ENCODE peak calls at places on chromosomes 11 and 22, in nine cellular contexts. L, Q, B, K, E, G, A, Y and O are unnamed samples.

GRCh38 chr11:130631119-130631518 is 182.7 kb downstream of the ADAMTS15 start:
- DNase-seq in L (peak; percentile 70), Q (no peak), B (no peak), K (no peak), E (no peak), G (peak; percentile 95), A (no peak), Y (peak; percentile 95), O (no peak)

GRCh38 chr11:17686185-17686980 is 33.0 kb upstream of the MYOD1 start:
- DNase-seq in L (no peak), Q (no peak), B (no peak), K (no peak), E (no peak), G (no peak), A (no peak), Y (no peak), O (no peak)

GRCh38 chr11:3905080-3905953 is 49.9 kb downstream of the STIM1 start:
- DNase-seq in L (peak; percentile 76), Q (peak; percentile 12), B (peak; percentile 38), K (no peak), E (no peak), G (peak; percentile 97), A (no peak), Y (peak; percentile 76), O (no peak)

GRCh38 chr11:62428871-62429601 is 10.2 kb downstream of the SCGB1A1 start:
- DNase-seq in L (no peak), Q (no peak), B (no peak), K (no peak), E (no peak), G (no peak), A (no peak), Y (no peak), O (no peak)

GRCh38 chr11:12696911-12697581 is 22.8 kb downstream of the TEAD1 start:
- DNase-seq in L (no peak), Q (no peak), B (no peak), K (no peak), E (no peak), G (peak; percentile 83), A (no peak), Y (no peak), O (no peak)

GRCh38 chr11:130785376-130786110 is 130.7 kb downstream of the SNX19 start:
- DNase-seq in L (peak; percentile 30), Q (no peak), B (no peak), K (no peak), E (no peak), G (peak; percentile 54), A (no peak), Y (peak; percentile 77), O (no peak)

GRCh38 chr11:21556936-21557335 is 635.9 kb upstream of the ANO5 start:
- DNase-seq in L (no peak), Q (no peak), B (no peak), K (no peak), E (no peak), G (no peak), A (no peak), Y (no peak), O (no peak)

GRCh38 chr22:46312056-46312455 is 15.4 kb downstream of the GTSE1 start:
- DNase-seq in L (no peak), Q (no peak), B (no peak), K (no peak), E (no peak), G (no peak), A (no peak), Y (no peak), O (no peak)

GRCh38 chr11:132062031-132062430 is 691.6 kb downstream of the NTM start:
- DNase-seq in L (no peak), Q (no peak), B (no peak), K (no peak), E (no peak), G (no peak), A (no peak), Y (peak; percentile 62), O (no peak)

GRCh38 chr11:122697636-122698167 is 42.2 kb downstream of the UBASH3B start:
- DNase-seq in L (no peak), Q (no peak), B (peak; percentile 26), K (no peak), E (peak; percentile 77), G (peak; percentile 77), A (no peak), Y (peak; percentile 84), O (no peak)

GRCh38 chr11:29751618-29752017 is 265.2 kb downstream of the KCNA4 start:
- DNase-seq in L (no peak), Q (no peak), B (no peak), K (no peak), E (no peak), G (peak; percentile 67), A (no peak), Y (no peak), O (no peak)

GRCh38 chr11:125591659-125592304 is 870 bp upstream of the STT3A start:
- DNase-seq in L (no peak), Q (peak; percentile 7), B (peak; percentile 30), K (peak; percentile 70), E (peak; percentile 63), G (peak; percentile 45), A (peak; percentile 22), Y (peak; percentile 13), O (peak; percentile 67)

GRCh38 chr22:35893698-35894097 is 134.9 kb downstream of the RBFOX2 start:
- DNase-seq in L (no peak), Q (no peak), B (no peak), K (no peak), E (no peak), G (no peak), A (no peak), Y (peak; percentile 43), O (no peak)

GRCh38 chr22:35894464-35894878 is 134.2 kb downstream of the RBFOX2 start:
- DNase-seq in L (no peak), Q (peak; percentile 68), B (peak; percentile 34), K (no peak), E (no peak), G (peak; percentile 55), A (no peak), Y (no peak), O (no peak)

GRCh38 chr22:35894937-35895708 is 133.5 kb downstream of the RBFOX2 start:
- DNase-seq in L (peak; percentile 37), Q (peak; percentile 54), B (peak; percentile 47), K (no peak), E (no peak), G (peak; percentile 99), A (peak; percentile 51), Y (peak; percentile 79), O (peak; percentile 71)

GRCh38 chr22:35891442-35891841 is 137.2 kb downstream of the RBFOX2 start:
- DNase-seq in L (no peak), Q (no peak), B (no peak), K (no peak), E (no peak), G (no peak), A (no peak), Y (no peak), O (no peak)

GRCh38 chr22:35892192-35892591 is 136.4 kb downstream of the RBFOX2 start:
- DNase-seq in L (no peak), Q (no peak), B (no peak), K (no peak), E (no peak), G (peak; percentile 82), A (no peak), Y (peak; percentile 75), O (no peak)
- H3K4me1 ChIP-seq in L (peaks cover 48% of the 10 kb centered on the region), Q (peaks cover 87% of the 10 kb centered on the region), B (peaks cover 39% of the 10 kb centered on the region), K (peaks cover 56% of the 10 kb centered on the region), E (no peaks in the 10 kb centered on the region), G (peaks cover 51% of the 10 kb centered on the region), A (peaks cover 4% of the 10 kb centered on the region), Y (peaks cover 24% of the 10 kb centered on the region), O (peaks cover 5% of the 10 kb centered on the region)

DNA sequence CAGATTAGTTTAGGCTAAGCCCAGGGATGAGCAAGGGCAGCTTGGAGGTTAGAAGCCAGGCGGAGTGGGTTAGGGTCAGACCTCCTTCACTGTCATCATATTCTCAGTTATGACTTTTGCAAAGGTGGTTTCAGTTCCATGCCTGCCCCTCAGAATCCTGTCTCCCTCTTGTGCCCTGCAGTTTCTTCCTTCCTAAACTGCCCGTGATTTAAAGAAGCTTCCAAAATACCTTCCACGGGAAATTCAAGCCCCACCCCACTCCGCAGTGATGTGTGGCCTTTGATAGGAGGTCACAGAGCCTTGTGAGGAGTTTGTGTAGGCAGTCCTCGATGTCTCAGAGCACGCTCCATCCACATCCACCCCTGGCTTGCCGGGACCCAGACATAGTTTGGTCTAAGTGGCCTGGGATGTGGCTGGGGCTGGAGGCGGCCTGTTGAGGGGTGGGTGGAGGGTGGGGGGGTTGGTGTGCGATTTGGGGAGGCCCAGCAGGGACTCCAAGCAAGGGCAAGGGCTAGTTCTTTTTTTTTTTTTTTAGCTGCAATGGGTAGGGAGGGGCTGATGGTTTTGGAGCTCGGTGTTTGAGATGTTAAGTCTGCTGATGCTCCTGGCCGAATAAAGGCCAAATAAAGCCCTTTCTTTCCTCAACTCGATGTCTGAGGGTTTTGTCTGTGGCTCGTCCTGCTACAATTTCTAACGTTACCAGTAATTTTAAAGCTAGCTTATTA is 1.6 kb upstream of the IFITM1 start:
- DNase-seq in L (no peak), Q (no peak), B (no peak), K (no peak), E (peak; percentile 61), G (no peak), A (no peak), Y (no peak), O (no peak)
- H3K4me3 ChIP-seq in L (no peak overlapping the region), Q (peak overlapping the region; percentile 34), B (peak overlapping the region; percentile 47), K (peak overlapping the region; percentile 35), E (peak overlapping the region; percentile 26), G (no peak overlapping the region), A (no peak overlapping the region), Y (no peak overlapping the region), O (peak overlapping the region; percentile 61)

DNA sequence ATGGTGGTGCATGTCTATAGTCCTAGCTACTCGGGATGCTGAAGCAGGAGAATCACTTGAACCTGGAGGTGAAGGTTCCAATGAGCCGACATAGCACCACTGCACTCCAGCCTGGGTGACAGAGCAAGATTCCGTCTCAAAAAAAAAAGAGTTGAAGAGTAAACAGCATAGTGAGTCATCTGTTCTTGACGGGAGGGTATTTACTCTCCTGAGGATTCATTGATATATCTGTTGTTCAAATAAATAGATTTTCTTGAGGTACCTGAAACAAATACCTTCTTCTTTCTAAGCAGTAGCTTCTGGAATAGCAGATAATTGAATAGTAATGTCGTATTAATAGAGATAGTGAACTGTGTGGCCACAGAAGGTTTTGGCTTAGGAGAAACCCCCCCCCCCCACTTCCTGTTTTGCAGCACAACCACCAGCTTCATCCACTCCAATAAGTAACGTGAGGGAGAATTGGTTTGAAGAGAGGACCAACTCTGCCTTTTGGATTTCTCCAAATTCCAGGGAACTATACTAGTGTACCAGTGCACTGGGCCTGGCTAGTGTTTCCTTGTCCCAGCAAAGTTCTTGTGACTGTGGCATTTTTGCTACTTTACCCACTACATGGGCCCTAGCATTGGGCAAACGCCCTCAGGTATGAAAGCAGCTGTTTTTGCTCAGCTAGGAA is 90.0 kb downstream of the PRMT3 start:
- DNase-seq in L (peak; percentile 32), Q (no peak), B (no peak), K (no peak), E (no peak), G (no peak), A (no peak), Y (no peak), O (no peak)
- H3K27ac ChIP-seq in L (no peak overlapping the region), Q (no peak overlapping the region), B (no peak overlapping the region), K (no peak overlapping the region), E (no peak overlapping the region), G (no peak overlapping the region), A (no peak overlapping the region), Y (no peak overlapping the region), O (no peak overlapping the region)

GRCh38 chr11:96197221-96197620 is 145.8 kb downstream of the MAML2 start:
- DNase-seq in L (no peak), Q (no peak), B (no peak), K (no peak), E (no peak), G (no peak), A (no peak), Y (no peak), O (no peak)
- H3K4me1 ChIP-seq in L (peaks cover 14% of the 10 kb centered on the region), Q (no peaks in the 10 kb centered on the region), B (peaks cover 46% of the 10 kb centered on the region), K (peaks cover 40% of the 10 kb centered on the region), E (peaks cover 7% of the 10 kb centered on the region), G (peaks cover 9% of the 10 kb centered on the region), A (peaks cover 3% of the 10 kb centered on the region), Y (peaks cover 22% of the 10 kb centered on the region), O (peaks cover 4% of the 10 kb centered on the region)